ENCODE peak calls at places on chromosome 10, in seven cellular contexts. Z is IMR-90; A is CD8-positive, alpha-beta T cell; F is upper lobe of left lung; U is cardiac muscle cell; O is tibial artery; J is endothelial cell of umbilical vein. Y is an unnamed sample. For H3K4me1, the result is how much of the 10 kb centered on the place peaks cover.

GRCh38 chr10:22643116-22643515 is 71.3 kb downstream of the PIP4K2A start:
- DNase-seq in U (no peak), F (no peak), Z (no peak), A (no peak), J (no peak), O (no peak), Y (no peak)

GRCh38 chr10:2964632-2965296 is 102.6 kb upstream of the PFKP start:
- DNase-seq in O (no peak), Z (no peak), A (no peak), F (no peak), J (no peak), U (no peak), Y (no peak)

GRCh38 chr10:32953277-32953927 is 4.6 kb downstream of the ITGB1 start:
- DNase-seq in Z (no peak), F (no peak), O (no peak), J (no peak), U (peak), A (no peak), Y (no peak)

GRCh38 chr10:132770061-132771021 is 15.6 kb downstream of the NKX6-2 start:
- DNase-seq in O (no peak), A (no peak), U (no peak), Z (no peak), J (no peak), F (peak), Y (no peak)

GRCh38 chr10:43262043-43262901 is 4.6 kb downstream of the RASGEF1A start:
- DNase-seq in U (no peak), F (peak), O (no peak), A (no peak), Z (no peak), J (no peak), Y (no peak)

GRCh38 chr10:128979405-128979804 is 487.6 kb upstream of the MGMT start:
- DNase-seq in A (no peak), U (no peak), F (no peak), Z (no peak), J (no peak), O (no peak), Y (no peak)

GRCh38 chr10:31274310-31274709 is 44.7 kb upstream of the ZEB1 start:
- DNase-seq in J (no peak), U (peak), F (no peak), O (no peak), Z (peak), A (no peak), Y (no peak)

GRCh38 chr10:50937230-50937907 is 51.9 kb upstream of the A1CF start:
- DNase-seq in U (peak), A (no peak), J (peak), O (no peak), Z (peak), F (no peak), Y (no peak)

GRCh38 chr10:22590115-22590514 is 124.3 kb downstream of the PIP4K2A start:
- DNase-seq in U (no peak), F (no peak), A (no peak), J (no peak), Z (peak), O (no peak), Y (no peak)

GRCh38 chr10:51321300-51321699 is 247.0 kb downstream of the PRKG1 start:
- DNase-seq in U (no peak), A (no peak), O (no peak), F (no peak), J (no peak), Z (no peak), Y (no peak)

GRCh38 chr10:75894761-75895160 is 463.3 kb downstream of the LRMDA start:
- DNase-seq in U (no peak), O (no peak), J (no peak), Z (no peak), F (no peak), A (no peak), Y (no peak)

GRCh38 chr10:99430116-99430450 is 341 bp downstream of the GOT1 start:
- DNase-seq in F (peak), J (no peak), O (no peak), U (peak), Z (no peak), A (no peak), Y (no peak)

GRCh38 chr10:26805567-26806245 is 55.1 kb downstream of the ABI1 start:
- DNase-seq in O (no peak), F (no peak), U (no peak), A (no peak), J (no peak), Z (peak), Y (no peak)

GRCh38 chr10:89582022-89582421 is 46.6 kb upstream of the SLC16A12 start:
- DNase-seq in Z (no peak), O (no peak), J (no peak), A (no peak), F (no peak), U (peak), Y (no peak)

GRCh38 chr10:1041514-1041913 is 7.4 kb downstream of the IDI1 start:
- DNase-seq in J (no peak), A (no peak), O (no peak), Z (no peak), U (no peak), F (no peak), Y (no peak)

GRCh38 chr10:5800782-5801181 is 12.5 kb downstream of the GDI2 start:
- DNase-seq in U (no peak), O (no peak), F (no peak), J (no peak), Z (peak), A (no peak), Y (no peak)

GRCh38 chr10:119724630-119725549 is 960 bp upstream of the INPP5F start:
- DNase-seq in U (peak), J (peak), O (no peak), A (no peak), Z (peak), F (no peak), Y (no peak)

GRCh38 chr10:24346877-24347505 is 138.1 kb downstream of the KIAA1217 start:
- DNase-seq in U (no peak), F (no peak), J (no peak), O (no peak), A (no peak), Z (no peak), Y (no peak)

GRCh38 chr10:101287922-101288638 is 58.8 kb upstream of the LBX1 start:
- DNase-seq in Z (peak), A (no peak), U (peak), F (no peak), O (no peak), J (peak), Y (no peak)

GRCh38 chr10:19659920-19660655 is 156.1 kb upstream of the PLXDC2 start:
- DNase-seq in U (no peak), F (no peak), O (no peak), A (no peak), Z (peak), J (no peak), Y (no peak)

GRCh38 chr10:61605221-61605620 is 57.5 kb upstream of the CABCOCO1 start:
- DNase-seq in O (no peak), Z (no peak), A (no peak), F (no peak), J (no peak), U (no peak), Y (no peak)

GRCh38 chr10:61594430-61594829 is 68.3 kb upstream of the CABCOCO1 start:
- DNase-seq in F (no peak), Z (no peak), A (no peak), J (no peak), U (no peak), O (no peak), Y (no peak)

DNA sequence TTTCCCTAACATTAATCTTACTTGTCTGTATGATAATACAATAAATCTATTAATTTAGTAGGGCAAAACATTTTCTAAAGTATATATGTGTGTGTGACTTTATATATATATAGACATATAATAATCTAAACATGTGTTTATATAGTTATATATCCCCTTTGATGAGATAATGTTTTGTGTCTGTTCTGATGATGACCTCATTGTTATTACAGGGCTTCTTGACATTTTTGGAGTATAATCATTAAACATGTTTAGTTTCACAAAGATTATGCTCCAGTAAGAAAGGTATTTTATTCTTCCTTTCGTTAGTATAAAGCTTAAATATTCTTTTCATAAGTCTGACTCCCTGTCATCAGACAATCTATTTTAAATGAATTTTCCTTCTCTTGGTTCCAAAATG is 62.3 kb upstream of the CABCOCO1 start:
- DNase-seq in F (no peak), J (no peak), A (no peak), Z (peak), O (no peak), U (no peak), Y (no peak)
- H3K4me1 ChIP-seq in F (under half), J (under half), A (under half), Z (under half), O (under half), U (under half), Y (under half)

GRCh38 chr10:70760271-70760787 is 24.8 kb downstream of the TBATA start:
- DNase-seq in J (no peak), O (peak), Z (no peak), U (no peak), A (no peak), F (peak), Y (no peak)

GRCh38 chr10:70759769-70760168 is 25.4 kb downstream of the TBATA start:
- DNase-seq in A (no peak), O (peak), Z (no peak), F (no peak), U (no peak), J (no peak), Y (peak)

GRCh38 chr10:70762441-70763177 is 22.6 kb downstream of the TBATA start:
- DNase-seq in U (no peak), J (no peak), O (no peak), F (no peak), A (no peak), Z (no peak), Y (peak)

GRCh38 chr10:70761727-70762350 is 23.3 kb downstream of the TBATA start:
- DNase-seq in O (peak), A (no peak), F (peak), J (no peak), Z (no peak), U (no peak), Y (no peak)

DNA sequence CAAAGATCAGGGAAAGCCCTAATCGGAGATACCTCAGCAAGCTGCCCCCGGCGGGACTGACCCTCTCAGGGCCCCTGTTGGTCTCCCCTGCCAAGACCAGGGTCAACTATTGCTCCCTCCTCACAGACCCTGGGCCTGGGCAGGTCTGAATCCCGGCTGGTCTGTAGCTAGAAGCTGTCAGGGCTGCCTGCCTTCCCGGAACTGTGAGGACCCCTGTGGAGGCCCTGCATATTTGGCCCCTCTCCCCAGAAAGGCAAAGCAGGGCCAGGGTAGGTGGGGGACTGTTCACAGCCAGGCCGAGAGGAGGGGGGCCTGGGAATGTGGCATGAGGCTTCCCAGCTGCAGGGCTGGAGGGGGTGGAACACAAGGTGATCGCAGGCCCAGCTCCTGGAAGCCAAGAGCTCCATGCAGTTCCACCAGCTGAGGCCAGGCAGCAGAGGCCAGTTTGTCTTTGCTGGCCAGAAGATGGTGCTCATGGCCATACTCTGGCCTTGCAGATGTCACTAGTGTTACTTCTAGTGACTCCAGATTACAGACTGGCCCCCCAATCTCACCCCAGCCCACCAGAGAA is 24.1 kb downstream of the TBATA start:
- DNase-seq in U (peak), A (no peak), Z (no peak), F (peak), J (no peak), O (peak), Y (no peak)
- TF ChIP-seq CTCF in U (peak), A (no peak), Z (peak), F (no peak), J (no peak), O (no peak), Y (no peak)

DNA sequence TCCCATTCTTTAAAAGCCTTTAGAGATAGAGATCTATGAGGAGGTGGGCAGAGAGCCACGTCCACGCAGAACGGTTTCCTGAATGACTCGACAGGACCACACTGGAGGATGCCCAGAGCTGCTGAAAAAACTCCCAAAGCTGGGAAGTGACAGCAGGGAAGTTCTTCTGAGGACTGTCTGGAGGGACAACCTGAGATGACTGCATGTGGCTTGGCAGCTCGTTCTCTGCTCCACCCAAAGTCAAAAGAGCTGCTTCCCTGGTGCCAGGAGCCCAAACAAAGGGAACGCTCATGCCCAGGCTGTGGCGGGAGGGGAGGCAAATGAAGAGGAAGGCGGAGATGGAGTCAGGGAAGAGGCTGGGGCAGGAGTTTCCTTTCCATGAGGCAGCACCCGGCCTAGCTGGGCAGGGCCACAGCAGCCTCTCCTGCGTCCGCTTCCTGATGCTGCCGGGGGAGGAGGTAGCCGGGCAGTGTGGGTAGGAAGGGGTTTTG is 95.4 kb downstream of the CCDC3 start:
- DNase-seq in O (peak), U (no peak), Z (no peak), F (peak), J (peak), A (no peak), Y (no peak)
- H3K27ac ChIP-seq in O (peak), U (no peak), Z (no peak), F (no peak), J (no peak), A (no peak), Y (peak)

DNA sequence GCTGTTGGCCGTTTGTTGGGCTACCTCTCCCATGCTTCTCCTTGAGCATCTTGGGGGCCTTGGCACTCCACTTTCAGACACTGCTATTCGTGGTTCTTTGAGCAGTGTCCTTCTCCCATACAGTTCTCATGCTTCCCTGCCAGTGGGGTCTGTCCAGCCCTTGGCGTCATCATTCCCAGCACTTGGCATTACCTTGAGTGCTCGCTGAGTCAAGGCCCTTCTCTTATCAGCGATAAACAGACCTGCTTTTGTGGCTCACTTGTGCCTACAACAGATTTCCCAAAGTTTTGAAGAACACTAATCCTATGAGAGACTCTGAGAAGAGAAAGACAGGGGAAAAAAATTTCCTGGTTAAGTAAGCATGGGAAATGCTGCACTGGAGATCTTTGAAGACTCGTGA is 85.3 kb downstream of the NOC3L start:
- DNase-seq in U (no peak), F (no peak), J (no peak), A (no peak), Z (no peak), O (no peak), Y (no peak)
- H3K4me1 ChIP-seq in U (under half), F (under half), J (under half), A (under half), Z (under half), O (under half), Y (under half)

DNA sequence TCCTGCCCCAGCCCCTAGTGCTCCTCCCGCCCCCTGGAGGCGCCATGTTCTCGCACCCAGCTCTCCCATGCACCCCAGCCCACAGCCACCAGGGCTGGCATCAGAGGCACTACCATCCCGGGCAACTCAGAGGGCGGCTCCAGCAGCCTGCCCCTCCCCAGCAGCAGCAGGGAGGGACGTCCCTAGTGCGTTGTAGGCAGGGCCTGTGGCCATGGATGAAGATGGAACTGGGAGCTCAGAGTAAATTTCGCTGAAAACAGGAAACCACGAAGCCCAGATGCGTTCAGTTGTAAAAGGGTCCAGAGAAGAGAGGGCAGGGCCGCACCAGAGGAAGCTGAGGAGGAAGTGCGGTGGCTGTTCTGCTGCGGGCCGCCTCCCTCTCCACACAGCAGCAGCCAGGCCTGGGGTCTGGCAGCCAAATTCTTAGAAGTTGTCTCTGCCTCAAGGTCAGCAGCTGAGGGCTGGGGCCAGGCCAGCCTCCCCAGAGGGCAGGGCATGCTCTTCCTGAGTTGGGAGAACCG is 24.6 kb downstream of the VSIR start:
- DNase-seq in J (peak), O (peak), F (peak), A (peak), U (peak), Z (no peak), Y (peak)
- TF ChIP-seq CTCF in J (peak), O (peak), F (peak), A (no peak), U (no peak), Z (no peak), Y (peak)

GRCh38 chr10:69458426-69459100 is 7.3 kb downstream of the TSPAN15 start:
- DNase-seq in J (no peak), A (no peak), O (no peak), Z (no peak), U (no peak), F (no peak), Y (peak)
- H3K27ac ChIP-seq in J (no peak), A (no peak), O (peak), Z (no peak), U (peak), F (peak), Y (peak)

GRCh38 chr10:79187545-79187940 is 118.8 kb downstream of the ZMIZ1 start:
- DNase-seq in F (no peak), Z (no peak), J (no peak), A (no peak), O (no peak), U (no peak), Y (no peak)
- H3K4me1 ChIP-seq in F (half or more), Z (half or more), J (under half), A (under half), O (under half), U (half or more), Y (half or more)

DNA sequence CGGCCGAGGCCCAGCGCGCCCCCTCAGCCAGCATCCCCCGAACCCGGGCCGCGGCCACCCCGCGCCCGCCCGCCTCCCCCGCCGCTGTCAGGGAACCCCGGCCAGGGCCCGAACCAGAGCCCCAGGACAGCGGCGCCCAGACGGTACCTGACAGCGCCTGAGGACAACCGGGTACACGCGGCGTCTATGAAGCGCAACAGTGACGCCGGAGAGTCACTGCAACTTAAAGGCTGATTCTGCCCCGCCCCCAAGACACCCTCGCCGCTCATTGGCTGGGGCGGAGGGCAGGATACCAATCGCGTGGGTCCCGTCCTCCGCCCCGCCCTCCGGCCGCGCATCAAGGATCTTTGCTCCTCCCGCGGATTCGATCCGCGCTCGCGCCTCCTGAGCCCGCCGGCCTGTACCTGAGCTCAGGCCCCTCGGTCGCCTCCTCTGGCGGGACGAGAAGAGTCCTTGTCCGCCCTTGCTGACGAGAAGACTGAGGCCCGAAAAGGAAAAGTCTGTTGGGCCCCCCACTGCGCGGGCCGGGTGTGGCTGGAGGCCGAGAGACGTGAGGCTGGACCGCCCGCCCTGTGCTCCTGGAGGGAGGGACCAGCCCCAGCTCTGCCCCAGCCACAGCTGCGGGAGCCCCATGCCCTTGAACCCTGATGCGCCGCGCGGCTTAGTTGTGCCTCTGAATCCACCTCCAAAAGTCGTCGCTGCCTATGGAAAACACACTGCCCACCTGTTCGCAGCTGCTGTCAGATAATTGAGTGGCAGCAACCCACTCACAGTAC is at the start of gene OAT:
- DNase-seq in Z (peak), A (peak), U (peak), F (peak), J (peak), O (peak), Y (peak)
- TF ChIP-seq CTCF in Z (peak), A (no peak), U (no peak), F (peak), J (peak), O (no peak), Y (no peak)

Y was measured in upper lobe of right lung.